ENCODE peak calls at places on chromosomes 11 and 22, in nine cellular contexts. One of them, this sample, is unnamed.

GRCh38 chr22:39559456-39560105 is 11.0 kb upstream of the CACNA1I start:
- DNase-seq in B cell: no peak
- DNase-seq in stimulated activated CD8-positive, alpha-beta memory T cell treated with anti-CD3 and anti-CD28 coated beads, Interleukin-15, amount 100 ng/mL, for 48 hours: no peak
- DNase-seq in RWPE1: no peak
- DNase-seq in pancreas: no peak
- DNase-seq in NCI-H2029 treated with DMSO at 0.1 percent for 48 hours: no peak
- DNase-seq in dorsolateral prefrontal cortex: no peak
- DNase-seq in frontal cortex: no peak
- DNase-seq in fibroblast of the conjunctiva: no peak
- DNase-seq in this sample: no peak

GRCh38 chr22:31350410-31350863 is 4.3 kb upstream of the PATZ1 start:
- DNase-seq in NCI-H2029 treated with DMSO at 0.1 percent for 48 hours: peak
- DNase-seq in frontal cortex: no peak
- DNase-seq in fibroblast of the conjunctiva: no peak
- DNase-seq in pancreas: peak
- DNase-seq in B cell: no peak
- DNase-seq in stimulated activated CD8-positive, alpha-beta memory T cell treated with anti-CD3 and anti-CD28 coated beads, Interleukin-15, amount 100 ng/mL, for 48 hours: no peak
- DNase-seq in RWPE1: no peak
- DNase-seq in dorsolateral prefrontal cortex: no peak
- DNase-seq in this sample: no peak

GRCh38 chr22:36415415-36416168 is 27.8 kb upstream of the MYH9 start:
- DNase-seq in fibroblast of the conjunctiva: no peak
- DNase-seq in B cell: no peak
- DNase-seq in pancreas: no peak
- DNase-seq in RWPE1: no peak
- DNase-seq in NCI-H2029 treated with DMSO at 0.1 percent for 48 hours: no peak
- DNase-seq in stimulated activated CD8-positive, alpha-beta memory T cell treated with anti-CD3 and anti-CD28 coated beads, Interleukin-15, amount 100 ng/mL, for 48 hours: no peak
- DNase-seq in dorsolateral prefrontal cortex: no peak
- DNase-seq in frontal cortex: no peak
- DNase-seq in this sample: no peak

GRCh38 chr22:17753401-17753989 is 20.8 kb downstream of the BID start:
- DNase-seq in dorsolateral prefrontal cortex: no peak
- DNase-seq in pancreas: no peak
- DNase-seq in NCI-H2029 treated with DMSO at 0.1 percent for 48 hours: no peak
- DNase-seq in fibroblast of the conjunctiva: no peak
- DNase-seq in B cell: no peak
- DNase-seq in frontal cortex: no peak
- DNase-seq in RWPE1: no peak
- DNase-seq in stimulated activated CD8-positive, alpha-beta memory T cell treated with anti-CD3 and anti-CD28 coated beads, Interleukin-15, amount 100 ng/mL, for 48 hours: no peak
- DNase-seq in this sample: no peak

GRCh38 chr11:48087974-48088681 is 107.8 kb downstream of the PTPRJ start:
- DNase-seq in B cell: no peak
- DNase-seq in dorsolateral prefrontal cortex: no peak
- DNase-seq in frontal cortex: no peak
- DNase-seq in pancreas: peak
- DNase-seq in NCI-H2029 treated with DMSO at 0.1 percent for 48 hours: peak
- DNase-seq in RWPE1: no peak
- DNase-seq in fibroblast of the conjunctiva: no peak
- DNase-seq in stimulated activated CD8-positive, alpha-beta memory T cell treated with anti-CD3 and anti-CD28 coated beads, Interleukin-15, amount 100 ng/mL, for 48 hours: no peak
- DNase-seq in this sample: no peak

GRCh38 chr11:116788534-116788933 is 711 bp upstream of the ZPR1 start:
- DNase-seq in NCI-H2029 treated with DMSO at 0.1 percent for 48 hours: no peak
- DNase-seq in pancreas: no peak
- DNase-seq in RWPE1: no peak
- DNase-seq in dorsolateral prefrontal cortex: no peak
- DNase-seq in stimulated activated CD8-positive, alpha-beta memory T cell treated with anti-CD3 and anti-CD28 coated beads, Interleukin-15, amount 100 ng/mL, for 48 hours: no peak
- DNase-seq in frontal cortex: no peak
- DNase-seq in B cell: no peak
- DNase-seq in fibroblast of the conjunctiva: no peak
- DNase-seq in this sample: no peak

GRCh38 chr11:61035086-61035835 is 63.8 kb downstream of the CD6 start:
- DNase-seq in NCI-H2029 treated with DMSO at 0.1 percent for 48 hours: no peak
- DNase-seq in B cell: no peak
- DNase-seq in dorsolateral prefrontal cortex: no peak
- DNase-seq in RWPE1: no peak
- DNase-seq in fibroblast of the conjunctiva: no peak
- DNase-seq in frontal cortex: no peak
- DNase-seq in stimulated activated CD8-positive, alpha-beta memory T cell treated with anti-CD3 and anti-CD28 coated beads, Interleukin-15, amount 100 ng/mL, for 48 hours: no peak
- DNase-seq in pancreas: no peak
- DNase-seq in this sample: no peak

GRCh38 chr11:85685131-85685819 is 720 bp downstream of the CCDC89 start:
- DNase-seq in frontal cortex: no peak
- DNase-seq in dorsolateral prefrontal cortex: peak
- DNase-seq in NCI-H2029 treated with DMSO at 0.1 percent for 48 hours: no peak
- DNase-seq in pancreas: no peak
- DNase-seq in B cell: no peak
- DNase-seq in stimulated activated CD8-positive, alpha-beta memory T cell treated with anti-CD3 and anti-CD28 coated beads, Interleukin-15, amount 100 ng/mL, for 48 hours: no peak
- DNase-seq in RWPE1: no peak
- DNase-seq in fibroblast of the conjunctiva: no peak
- DNase-seq in this sample: no peak

GRCh38 chr22:37544955-37545702 is 15.2 kb upstream of the CDC42EP1 start:
- DNase-seq in NCI-H2029 treated with DMSO at 0.1 percent for 48 hours: no peak
- DNase-seq in stimulated activated CD8-positive, alpha-beta memory T cell treated with anti-CD3 and anti-CD28 coated beads, Interleukin-15, amount 100 ng/mL, for 48 hours: peak
- DNase-seq in B cell: peak
- DNase-seq in RWPE1: no peak
- DNase-seq in frontal cortex: no peak
- DNase-seq in dorsolateral prefrontal cortex: peak
- DNase-seq in pancreas: peak
- DNase-seq in fibroblast of the conjunctiva: no peak
- DNase-seq in this sample: peak

GRCh38 chr22:24554316-24555159 is at the start of gene GUCD1:
- DNase-seq in frontal cortex: no peak
- DNase-seq in dorsolateral prefrontal cortex: no peak
- DNase-seq in B cell: no peak
- DNase-seq in stimulated activated CD8-positive, alpha-beta memory T cell treated with anti-CD3 and anti-CD28 coated beads, Interleukin-15, amount 100 ng/mL, for 48 hours: peak
- DNase-seq in fibroblast of the conjunctiva: peak
- DNase-seq in RWPE1: peak
- DNase-seq in NCI-H2029 treated with DMSO at 0.1 percent for 48 hours: no peak
- DNase-seq in pancreas: peak
- DNase-seq in this sample: peak

GRCh38 chr11:64553554-64554201 is 37.3 kb upstream of the SLC22A12 start:
- DNase-seq in dorsolateral prefrontal cortex: peak
- DNase-seq in fibroblast of the conjunctiva: peak
- DNase-seq in B cell: no peak
- DNase-seq in pancreas: peak
- DNase-seq in frontal cortex: peak
- DNase-seq in NCI-H2029 treated with DMSO at 0.1 percent for 48 hours: no peak
- DNase-seq in stimulated activated CD8-positive, alpha-beta memory T cell treated with anti-CD3 and anti-CD28 coated beads, Interleukin-15, amount 100 ng/mL, for 48 hours: peak
- DNase-seq in RWPE1: peak
- DNase-seq in this sample: peak

GRCh38 chr11:106467486-106467885 is 390.0 kb downstream of the AASDHPPT start:
- DNase-seq in RWPE1: no peak
- DNase-seq in NCI-H2029 treated with DMSO at 0.1 percent for 48 hours: no peak
- DNase-seq in fibroblast of the conjunctiva: no peak
- DNase-seq in pancreas: no peak
- DNase-seq in stimulated activated CD8-positive, alpha-beta memory T cell treated with anti-CD3 and anti-CD28 coated beads, Interleukin-15, amount 100 ng/mL, for 48 hours: no peak
- DNase-seq in dorsolateral prefrontal cortex: no peak
- DNase-seq in B cell: no peak
- DNase-seq in frontal cortex: no peak
- DNase-seq in this sample: no peak

GRCh38 chr22:25447689-25448434 is 116.6 kb upstream of the GRK3 start:
- DNase-seq in RWPE1: peak
- DNase-seq in fibroblast of the conjunctiva: peak
- DNase-seq in pancreas: peak
- DNase-seq in NCI-H2029 treated with DMSO at 0.1 percent for 48 hours: peak
- DNase-seq in frontal cortex: peak
- DNase-seq in stimulated activated CD8-positive, alpha-beta memory T cell treated with anti-CD3 and anti-CD28 coated beads, Interleukin-15, amount 100 ng/mL, for 48 hours: peak
- DNase-seq in dorsolateral prefrontal cortex: peak
- DNase-seq in B cell: peak
- DNase-seq in this sample: peak

GRCh38 chr11:45361551-45361950 is 75.4 kb upstream of the SYT13 start:
- DNase-seq in pancreas: no peak
- DNase-seq in B cell: no peak
- DNase-seq in RWPE1: no peak
- DNase-seq in frontal cortex: no peak
- DNase-seq in dorsolateral prefrontal cortex: no peak
- DNase-seq in NCI-H2029 treated with DMSO at 0.1 percent for 48 hours: no peak
- DNase-seq in stimulated activated CD8-positive, alpha-beta memory T cell treated with anti-CD3 and anti-CD28 coated beads, Interleukin-15, amount 100 ng/mL, for 48 hours: no peak
- DNase-seq in fibroblast of the conjunctiva: no peak
- DNase-seq in this sample: no peak

GRCh38 chr11:130829801-130830562 is 86.3 kb downstream of the SNX19 start:
- DNase-seq in RWPE1: no peak
- DNase-seq in B cell: no peak
- DNase-seq in dorsolateral prefrontal cortex: no peak
- DNase-seq in pancreas: no peak
- DNase-seq in stimulated activated CD8-positive, alpha-beta memory T cell treated with anti-CD3 and anti-CD28 coated beads, Interleukin-15, amount 100 ng/mL, for 48 hours: no peak
- DNase-seq in frontal cortex: no peak
- DNase-seq in NCI-H2029 treated with DMSO at 0.1 percent for 48 hours: no peak
- DNase-seq in fibroblast of the conjunctiva: no peak
- DNase-seq in this sample: no peak

GRCh38 chr11:112797653-112798293 is 163.4 kb upstream of the NCAM1 start:
- DNase-seq in frontal cortex: no peak
- DNase-seq in B cell: no peak
- DNase-seq in pancreas: peak
- DNase-seq in stimulated activated CD8-positive, alpha-beta memory T cell treated with anti-CD3 and anti-CD28 coated beads, Interleukin-15, amount 100 ng/mL, for 48 hours: peak
- DNase-seq in dorsolateral prefrontal cortex: peak
- DNase-seq in NCI-H2029 treated with DMSO at 0.1 percent for 48 hours: peak
- DNase-seq in fibroblast of the conjunctiva: no peak
- DNase-seq in RWPE1: no peak
- DNase-seq in this sample: peak

GRCh38 chr11:109940816-109941215 is 152.4 kb upstream of the ZC3H12C start:
- DNase-seq in dorsolateral prefrontal cortex: no peak
- DNase-seq in pancreas: no peak
- DNase-seq in stimulated activated CD8-positive, alpha-beta memory T cell treated with anti-CD3 and anti-CD28 coated beads, Interleukin-15, amount 100 ng/mL, for 48 hours: no peak
- DNase-seq in B cell: no peak
- DNase-seq in fibroblast of the conjunctiva: peak
- DNase-seq in frontal cortex: no peak
- DNase-seq in NCI-H2029 treated with DMSO at 0.1 percent for 48 hours: no peak
- DNase-seq in RWPE1: peak
- DNase-seq in this sample: no peak

GRCh38 chr11:82756765-82757650 is 23.3 kb upstream of the FAM181B start:
- DNase-seq in stimulated activated CD8-positive, alpha-beta memory T cell treated with anti-CD3 and anti-CD28 coated beads, Interleukin-15, amount 100 ng/mL, for 48 hours: no peak
- DNase-seq in frontal cortex: no peak
- DNase-seq in pancreas: peak
- DNase-seq in RWPE1: no peak
- DNase-seq in NCI-H2029 treated with DMSO at 0.1 percent for 48 hours: no peak
- DNase-seq in dorsolateral prefrontal cortex: peak
- DNase-seq in fibroblast of the conjunctiva: no peak
- DNase-seq in B cell: no peak
- DNase-seq in this sample: no peak

GRCh38 chr11:32386770-32387377 is 48.5 kb downstream of the WT1 start:
- DNase-seq in stimulated activated CD8-positive, alpha-beta memory T cell treated with anti-CD3 and anti-CD28 coated beads, Interleukin-15, amount 100 ng/mL, for 48 hours: no peak
- DNase-seq in B cell: no peak
- DNase-seq in pancreas: no peak
- DNase-seq in frontal cortex: no peak
- DNase-seq in dorsolateral prefrontal cortex: no peak
- DNase-seq in NCI-H2029 treated with DMSO at 0.1 percent for 48 hours: no peak
- DNase-seq in RWPE1: no peak
- DNase-seq in fibroblast of the conjunctiva: no peak
- DNase-seq in this sample: no peak

GRCh38 chr11:1825039-1825740 is 9.6 kb upstream of the SYT8 start:
- DNase-seq in dorsolateral prefrontal cortex: no peak
- DNase-seq in NCI-H2029 treated with DMSO at 0.1 percent for 48 hours: no peak
- DNase-seq in fibroblast of the conjunctiva: no peak
- DNase-seq in frontal cortex: no peak
- DNase-seq in RWPE1: no peak
- DNase-seq in pancreas: peak
- DNase-seq in stimulated activated CD8-positive, alpha-beta memory T cell treated with anti-CD3 and anti-CD28 coated beads, Interleukin-15, amount 100 ng/mL, for 48 hours: no peak
- DNase-seq in B cell: no peak
- DNase-seq in this sample: no peak

GRCh38 chr11:105000797-105001196 is 22.2 kb downstream of the CASP5 start:
- DNase-seq in stimulated activated CD8-positive, alpha-beta memory T cell treated with anti-CD3 and anti-CD28 coated beads, Interleukin-15, amount 100 ng/mL, for 48 hours: peak
- DNase-seq in frontal cortex: no peak
- DNase-seq in dorsolateral prefrontal cortex: no peak
- DNase-seq in fibroblast of the conjunctiva: no peak
- DNase-seq in NCI-H2029 treated with DMSO at 0.1 percent for 48 hours: no peak
- DNase-seq in RWPE1: no peak
- DNase-seq in B cell: peak
- DNase-seq in pancreas: no peak
- DNase-seq in this sample: peak

GRCh38 chr22:17749605-17750395 is 24.5 kb downstream of the BID start:
- DNase-seq in NCI-H2029 treated with DMSO at 0.1 percent for 48 hours: no peak
- DNase-seq in RWPE1: no peak
- DNase-seq in B cell: no peak
- DNase-seq in pancreas: no peak
- DNase-seq in stimulated activated CD8-positive, alpha-beta memory T cell treated with anti-CD3 and anti-CD28 coated beads, Interleukin-15, amount 100 ng/mL, for 48 hours: no peak
- DNase-seq in dorsolateral prefrontal cortex: no peak
- DNase-seq in fibroblast of the conjunctiva: no peak
- DNase-seq in frontal cortex: no peak
- DNase-seq in this sample: no peak

GRCh38 chr22:45358127-45358526 is 48.4 kb downstream of the FAM118A start:
- DNase-seq in fibroblast of the conjunctiva: peak
- DNase-seq in RWPE1: no peak
- DNase-seq in pancreas: no peak
- DNase-seq in dorsolateral prefrontal cortex: no peak
- DNase-seq in frontal cortex: no peak
- DNase-seq in B cell: no peak
- DNase-seq in NCI-H2029 treated with DMSO at 0.1 percent for 48 hours: no peak
- DNase-seq in stimulated activated CD8-positive, alpha-beta memory T cell treated with anti-CD3 and anti-CD28 coated beads, Interleukin-15, amount 100 ng/mL, for 48 hours: no peak
- DNase-seq in this sample: no peak

GRCh38 chr11:132496341-132496740 is 1036.0 kb downstream of the OPCML start:
- DNase-seq in frontal cortex: no peak
- DNase-seq in NCI-H2029 treated with DMSO at 0.1 percent for 48 hours: peak
- DNase-seq in fibroblast of the conjunctiva: no peak
- DNase-seq in RWPE1: no peak
- DNase-seq in dorsolateral prefrontal cortex: no peak
- DNase-seq in stimulated activated CD8-positive, alpha-beta memory T cell treated with anti-CD3 and anti-CD28 coated beads, Interleukin-15, amount 100 ng/mL, for 48 hours: no peak
- DNase-seq in B cell: no peak
- DNase-seq in pancreas: no peak
- DNase-seq in this sample: no peak

GRCh38 chr22:41709341-41709740 is 10.0 kb downstream of the MEI1 start:
- DNase-seq in dorsolateral prefrontal cortex: no peak
- DNase-seq in stimulated activated CD8-positive, alpha-beta memory T cell treated with anti-CD3 and anti-CD28 coated beads, Interleukin-15, amount 100 ng/mL, for 48 hours: no peak
- DNase-seq in fibroblast of the conjunctiva: no peak
- DNase-seq in RWPE1: no peak
- DNase-seq in pancreas: no peak
- DNase-seq in NCI-H2029 treated with DMSO at 0.1 percent for 48 hours: no peak
- DNase-seq in B cell: no peak
- DNase-seq in frontal cortex: no peak
- DNase-seq in this sample: no peak

GRCh38 chr11:57476223-57476882 is 16.0 kb downstream of the RTN4RL2 start:
- DNase-seq in fibroblast of the conjunctiva: no peak
- DNase-seq in RWPE1: no peak
- DNase-seq in pancreas: peak
- DNase-seq in frontal cortex: no peak
- DNase-seq in NCI-H2029 treated with DMSO at 0.1 percent for 48 hours: no peak
- DNase-seq in dorsolateral prefrontal cortex: no peak
- DNase-seq in stimulated activated CD8-positive, alpha-beta memory T cell treated with anti-CD3 and anti-CD28 coated beads, Interleukin-15, amount 100 ng/mL, for 48 hours: no peak
- DNase-seq in B cell: no peak
- DNase-seq in this sample: no peak

GRCh38 chr11:92702771-92703170 is 266.7 kb upstream of the MTNR1B start:
- DNase-seq in B cell: no peak
- DNase-seq in dorsolateral prefrontal cortex: no peak
- DNase-seq in fibroblast of the conjunctiva: no peak
- DNase-seq in RWPE1: peak
- DNase-seq in stimulated activated CD8-positive, alpha-beta memory T cell treated with anti-CD3 and anti-CD28 coated beads, Interleukin-15, amount 100 ng/mL, for 48 hours: no peak
- DNase-seq in frontal cortex: no peak
- DNase-seq in pancreas: no peak
- DNase-seq in NCI-H2029 treated with DMSO at 0.1 percent for 48 hours: no peak
- DNase-seq in this sample: no peak

GRCh38 chr11:9506489-9507343 is 45.9 kb downstream of the ZNF143 start:
- DNase-seq in B cell: peak
- DNase-seq in dorsolateral prefrontal cortex: peak
- DNase-seq in fibroblast of the conjunctiva: peak
- DNase-seq in pancreas: peak
- DNase-seq in RWPE1: peak
- DNase-seq in frontal cortex: peak
- DNase-seq in NCI-H2029 treated with DMSO at 0.1 percent for 48 hours: peak
- DNase-seq in stimulated activated CD8-positive, alpha-beta memory T cell treated with anti-CD3 and anti-CD28 coated beads, Interleukin-15, amount 100 ng/mL, for 48 hours: peak
- DNase-seq in this sample: peak

GRCh38 chr22:46110215-46110614 is 40.1 kb upstream of the PPARA start:
- DNase-seq in pancreas: peak
- DNase-seq in NCI-H2029 treated with DMSO at 0.1 percent for 48 hours: no peak
- DNase-seq in stimulated activated CD8-positive, alpha-beta memory T cell treated with anti-CD3 and anti-CD28 coated beads, Interleukin-15, amount 100 ng/mL, for 48 hours: no peak
- DNase-seq in fibroblast of the conjunctiva: no peak
- DNase-seq in dorsolateral prefrontal cortex: no peak
- DNase-seq in RWPE1: no peak
- DNase-seq in B cell: no peak
- DNase-seq in frontal cortex: no peak
- DNase-seq in this sample: no peak

GRCh38 chr11:32068134-32068533 is 22.7 kb upstream of the RCN1 start:
- DNase-seq in stimulated activated CD8-positive, alpha-beta memory T cell treated with anti-CD3 and anti-CD28 coated beads, Interleukin-15, amount 100 ng/mL, for 48 hours: no peak
- DNase-seq in pancreas: no peak
- DNase-seq in dorsolateral prefrontal cortex: no peak
- DNase-seq in B cell: no peak
- DNase-seq in RWPE1: no peak
- DNase-seq in frontal cortex: no peak
- DNase-seq in fibroblast of the conjunctiva: no peak
- DNase-seq in NCI-H2029 treated with DMSO at 0.1 percent for 48 hours: no peak
- DNase-seq in this sample: no peak

GRCh38 chr11:69545976-69546617 is 64.6 kb downstream of the LINC01488 start:
- DNase-seq in B cell: no peak
- DNase-seq in stimulated activated CD8-positive, alpha-beta memory T cell treated with anti-CD3 and anti-CD28 coated beads, Interleukin-15, amount 100 ng/mL, for 48 hours: no peak
- DNase-seq in fibroblast of the conjunctiva: no peak
- DNase-seq in dorsolateral prefrontal cortex: no peak
- DNase-seq in RWPE1: no peak
- DNase-seq in frontal cortex: no peak
- DNase-seq in NCI-H2029 treated with DMSO at 0.1 percent for 48 hours: no peak
- DNase-seq in pancreas: no peak
- DNase-seq in this sample: no peak